ENCODE peak calls at places on chromosome 12, in ten cellular contexts. F is IMR-90, W is thoracic aorta, G is fibroblast of mammary gland, U is Peyer's patch, C is adrenal gland, X is fibroblast of pulmonary artery, K is mammary epithelial cell, L is AG04449, T is A549. E is an unnamed sample.

GRCh38 chr12:53441040-53441833 is at the start of gene PRR13:
- DNase-seq in F (peak; percentile 99), W (peak; percentile 99), G (peak; percentile 99), U (peak; percentile 99), C (peak; percentile 99), X (peak; percentile 99), K (peak; percentile 99), L (peak; percentile 97), T (peak; percentile 100), E (peak; percentile 97)

GRCh38 chr12:61781021-61781581 is 479.1 kb upstream of the USP15 start:
- DNase-seq in F (no peak), W (no peak), G (no peak), U (no peak), C (no peak), X (no peak), K (no peak), L (no peak), T (no peak), E (no peak)

GRCh38 chr12:92139634-92140555 is 5.8 kb downstream of the BTG1 start:
- DNase-seq in F (peak; percentile 59), W (no peak), G (peak; percentile 63), U (no peak), C (no peak), X (no peak), K (peak; percentile 76), L (no peak), T (no peak), E (no peak)

GRCh38 chr12:119949145-119949544 is 39.9 kb upstream of the BICDL1 start:
- DNase-seq in F (no peak), W (no peak), G (no peak), U (no peak), C (no peak), X (no peak), K (no peak), L (no peak), T (no peak), E (no peak)

GRCh38 chr12:39533951-39534350 is 85.7 kb downstream of the ABCD2 start:
- DNase-seq in F (no peak), W (no peak), G (no peak), U (no peak), C (no peak), X (no peak), K (peak; percentile 16), L (no peak), T (no peak), E (no peak)

GRCh38 chr12:76890407-76891143 is 11.8 kb upstream of the CSRP2 start:
- DNase-seq in F (no peak), W (no peak), G (peak; percentile 10), U (no peak), C (no peak), X (no peak), K (peak; percentile 72), L (no peak), T (no peak), E (no peak)

GRCh38 chr12:103956515-103957027 is 9.1 kb upstream of the TDG start:
- DNase-seq in F (no peak), W (no peak), G (no peak), U (peak; percentile 19), C (no peak), X (no peak), K (no peak), L (no peak), T (no peak), E (no peak)

GRCh38 chr12:47408171-47408871 is 297.5 kb downstream of the RPAP3 start:
- DNase-seq in F (no peak), W (no peak), G (no peak), U (peak; percentile 63), C (no peak), X (no peak), K (peak; percentile 69), L (no peak), T (peak; percentile 69), E (no peak)

GRCh38 chr12:2490746-2491145 is 304.0 kb upstream of the FKBP4 start:
- DNase-seq in F (no peak), W (no peak), G (no peak), U (no peak), C (no peak), X (no peak), K (no peak), L (no peak), T (no peak), E (no peak)

GRCh38 chr12:3523058-3523457 is 32.1 kb downstream of the PRMT8 start:
- DNase-seq in F (no peak), W (no peak), G (peak; percentile 18), U (no peak), C (no peak), X (no peak), K (peak; percentile 40), L (no peak), T (no peak), E (no peak)

GRCh38 chr12:28097221-28097620 is 93.0 kb upstream of the CCDC91 start:
- DNase-seq in F (no peak), W (no peak), G (no peak), U (no peak), C (no peak), X (no peak), K (no peak), L (no peak), T (no peak), E (no peak)

GRCh38 chr12:130014485-130014807 is 110.6 kb upstream of the TMEM132D start:
- DNase-seq in F (no peak), W (no peak), G (no peak), U (no peak), C (no peak), X (no peak), K (no peak), L (no peak), T (peak; percentile 17), E (no peak)

GRCh38 chr12:131066207-131066885 is 112.6 kb downstream of the ADGRD1 start:
- DNase-seq in F (no peak), W (no peak), G (no peak), U (no peak), C (no peak), X (no peak), K (no peak), L (no peak), T (no peak), E (no peak)
- TF ChIP-seq CTCF in F (no peak), W (no peak), G (no peak), U (no peak), C (no peak), X (no peak), K (no peak), L (no peak), T (no peak), E (no peak)

DNA sequence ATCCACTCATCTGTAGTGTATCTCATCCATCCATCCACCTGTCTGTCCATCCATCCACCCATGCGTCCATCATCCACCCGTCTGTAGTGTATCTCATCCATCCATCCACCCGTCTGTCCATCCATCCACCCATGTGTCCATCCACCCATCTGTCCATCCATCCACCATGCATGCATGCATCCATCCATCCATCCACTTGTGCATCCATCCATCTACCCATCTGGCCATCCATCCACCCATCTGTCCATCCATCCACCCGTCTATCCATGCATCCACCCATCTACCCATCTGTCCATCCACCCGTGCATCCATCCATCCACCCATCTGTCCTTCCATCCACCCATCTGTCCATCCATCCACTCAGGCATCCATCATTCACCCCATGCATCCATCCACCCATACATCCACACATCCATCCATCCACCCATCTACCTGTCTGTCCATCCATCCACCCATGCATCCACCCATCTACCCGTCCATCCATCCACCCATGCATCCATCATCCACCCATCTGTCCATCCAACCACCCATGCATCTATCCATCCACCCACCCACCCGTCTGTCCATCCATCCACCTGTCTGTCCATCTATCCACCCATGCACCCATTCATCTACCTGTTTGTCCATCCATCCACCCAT is 28.5 kb downstream of the FBRSL1 start:
- DNase-seq in F (no peak), W (no peak), G (no peak), U (no peak), C (no peak), X (no peak), K (no peak), L (no peak), T (no peak), E (no peak)
- H3K4me3 ChIP-seq in F (no peak overlapping the region), W (no peak overlapping the region), G (no peak overlapping the region), U (no peak overlapping the region), C (no peak overlapping the region), X (no peak overlapping the region), K (no peak overlapping the region), L (no peak overlapping the region), T (no peak overlapping the region), E (no peak overlapping the region)

GRCh38 chr12:115946092-115946491 is 331.4 kb downstream of the MED13L start:
- DNase-seq in F (no peak), W (no peak), G (no peak), U (no peak), C (no peak), X (no peak), K (no peak), L (no peak), T (no peak), E (no peak)

GRCh38 chr12:115946867-115947695 is 330.4 kb downstream of the MED13L start:
- DNase-seq in F (peak; percentile 10), W (no peak), G (no peak), U (no peak), C (no peak), X (no peak), K (no peak), L (no peak), T (no peak), E (no peak)

GRCh38 chr12:115949675-115950074 is 327.8 kb downstream of the MED13L start:
- DNase-seq in F (no peak), W (no peak), G (no peak), U (no peak), C (no peak), X (no peak), K (no peak), L (no peak), T (no peak), E (no peak)

GRCh38 chr12:115944851-115945496 is 332.5 kb downstream of the MED13L start:
- DNase-seq in F (no peak), W (no peak), G (peak; percentile 44), U (no peak), C (no peak), X (no peak), K (no peak), L (no peak), T (no peak), E (no peak)

DNA sequence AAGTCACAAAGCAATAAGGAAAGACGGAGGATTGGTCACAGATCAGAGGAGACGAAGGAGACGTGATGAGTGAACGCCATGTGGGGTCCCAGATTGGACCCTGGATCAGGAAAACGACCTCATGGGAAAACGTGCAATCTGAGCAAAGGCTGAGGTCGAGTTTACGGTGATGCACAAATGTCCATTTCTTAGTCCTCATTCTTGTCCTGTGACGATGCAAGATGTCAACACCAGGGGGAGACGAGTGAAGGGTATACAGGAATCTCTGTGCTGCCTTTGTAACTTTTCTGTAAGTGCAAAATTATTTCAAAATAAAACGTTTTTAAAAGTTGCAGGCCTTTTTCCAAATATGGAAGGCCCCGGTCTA is 329.8 kb downstream of the MED13L start:
- DNase-seq in F (no peak), W (no peak), G (no peak), U (no peak), C (no peak), X (no peak), K (no peak), L (no peak), T (no peak), E (no peak)
- TF ChIP-seq CTCF in F (peak; percentile 27), W (no peak), G (peak; percentile 17), U (no peak), C (no peak), X (peak; percentile 21), K (no peak), L (no peak), T (no peak), E (no peak)

DNA sequence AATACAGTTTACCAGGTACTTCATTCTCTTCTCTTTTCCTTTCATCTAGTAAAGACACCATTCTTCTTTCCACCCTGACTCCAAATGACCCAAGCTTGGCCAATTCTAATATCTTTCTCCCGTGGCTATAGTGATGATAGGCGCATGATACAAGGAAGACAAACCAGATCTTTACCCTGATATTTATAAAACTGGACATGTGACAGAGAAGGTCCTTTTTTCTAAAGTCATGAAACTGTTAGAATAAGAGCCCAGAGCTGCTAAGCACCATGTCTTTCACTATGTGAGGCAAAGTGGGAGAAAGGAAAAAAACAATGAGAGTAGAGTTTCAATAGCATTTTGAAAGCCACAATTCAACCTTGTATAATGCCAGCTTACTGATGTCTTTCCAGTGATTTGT is 212.5 kb downstream of the RASSF9 start:
- DNase-seq in F (no peak), W (no peak), G (no peak), U (no peak), C (no peak), X (no peak), K (no peak), L (no peak), T (no peak), E (no peak)
- H3K4me3 ChIP-seq in F (no peak overlapping the region), W (no peak overlapping the region), G (no peak overlapping the region), U (no peak overlapping the region), C (no peak overlapping the region), X (no peak overlapping the region), K (no peak overlapping the region), L (no peak overlapping the region), T (no peak overlapping the region), E (no peak overlapping the region)

E was measured in left lung.